ENCODE peak calls at places on chromosomes 16 and 17, in four cellular contexts. R, Q, J and W are unnamed samples. For H3K4me1, the result is how much of the 10 kb centered on the place peaks cover.

GRCh38 chr16:578870-579405 is 9.2 kb downstream of the PIGQ start:
- DNase-seq in R (peak), Q (peak), J (peak), W (no peak)

GRCh38 chr16:87448866-87449265 is 44.0 kb downstream of the ZCCHC14 start:
- DNase-seq in R (no peak), Q (no peak), J (no peak), W (no peak)

GRCh38 chr17:62809656-62810055 is 1.5 kb upstream of the MARCHF10 start:
- DNase-seq in R (no peak), Q (no peak), J (no peak), W (no peak)

GRCh38 chr16:23909792-23910418 is 74.1 kb downstream of the PRKCB start:
- DNase-seq in R (no peak), Q (no peak), J (no peak), W (no peak)

GRCh38 chr16:89360760-89361435 is 129.5 kb downstream of the ANKRD11 start:
- DNase-seq in R (peak), Q (no peak), J (peak), W (no peak)

GRCh38 chr16:67202426-67202825 is 3.5 kb downstream of the ELMO3 start:
- DNase-seq in R (no peak), Q (no peak), J (no peak), W (no peak)

GRCh38 chr16:28826141-28826540 is 3.3 kb downstream of the ATXN2L start:
- DNase-seq in R (no peak), Q (no peak), J (no peak), W (no peak)

GRCh38 chr16:86317617-86318021 is 192.7 kb upstream of the FOXF1 start:
- DNase-seq in R (no peak), Q (no peak), J (no peak), W (no peak)

GRCh38 chr17:27453466-27453865 is 2.8 kb upstream of the KSR1 start:
- DNase-seq in R (no peak), Q (no peak), J (no peak), W (no peak)

GRCh38 chr17:76076765-76077581 is 2.0 kb upstream of the ZACN start:
- DNase-seq in R (no peak), Q (no peak), J (peak), W (no peak)

GRCh38 chr16:48523415-48524204 is 86.4 kb downstream of the N4BP1 start:
- DNase-seq in R (no peak), Q (no peak), J (no peak), W (no peak)

GRCh38 chr17:35915153-35915969 is 15.2 kb downstream of the RDM1 start:
- DNase-seq in R (no peak), Q (no peak), J (no peak), W (no peak)

GRCh38 chr17:51397361-51398127 is 137.2 kb downstream of the UTP18 start:
- DNase-seq in R (no peak), Q (no peak), J (no peak), W (no peak)

GRCh38 chr17:17156511-17156910 is 49.6 kb downstream of the PLD6 start:
- DNase-seq in R (no peak), Q (no peak), J (no peak), W (no peak)

GRCh38 chr16:35409503-35409902 is 1950.1 kb downstream of the TP53TG3F start:
- DNase-seq in R (no peak), Q (no peak), J (no peak), W (no peak)

GRCh38 chr17:6675426-6675825 is 23.9 kb downstream of the C17orf100 start:
- DNase-seq in R (no peak), Q (no peak), J (no peak), W (no peak)

GRCh38 chr16:70162041-70162451 is 11.5 kb upstream of the CLEC18C start:
- DNase-seq in R (peak), Q (no peak), J (no peak), W (no peak)

GRCh38 chr16:60041671-60042070 is 1307.6 kb upstream of the GOT2 start:
- DNase-seq in R (no peak), Q (no peak), J (no peak), W (no peak)

GRCh38 chr16:55257971-55258613 is 65.9 kb upstream of the IRX6 start:
- DNase-seq in R (peak), Q (no peak), J (no peak), W (no peak)

GRCh38 chr16:24253192-24253591 is 2.9 kb upstream of the CACNG3 start:
- DNase-seq in R (peak), Q (no peak), J (peak), W (no peak)

GRCh38 chr16:68351991-68352431 is 41.2 kb downstream of the PRMT7 start:
- DNase-seq in R (peak), Q (no peak), J (no peak), W (no peak)

GRCh38 chr17:40615295-40615988 is 32.2 kb downstream of the SMARCE1 start:
- DNase-seq in R (peak), Q (no peak), J (peak), W (no peak)

GRCh38 chr16:11585460-11586374 is 1.0 kb downstream of the LITAF start:
- DNase-seq in R (no peak), Q (no peak), J (peak), W (no peak)

GRCh38 chr17:75783803-75784472 is 668 bp upstream of the UNK start:
- DNase-seq in R (no peak), Q (no peak), J (peak), W (peak)

GRCh38 chr16:50408001-50408400 is 39.2 kb upstream of the BRD7 start:
- DNase-seq in R (no peak), Q (no peak), J (no peak), W (no peak)

GRCh38 chr16:57959121-57959520 is 11.8 kb downstream of the CNGB1 start:
- DNase-seq in R (no peak), Q (no peak), J (no peak), W (no peak)

GRCh38 chr17:57080708-57081107 is 4.3 kb upstream of the AKAP1 start:
- DNase-seq in R (no peak), Q (no peak), J (no peak), W (no peak)

GRCh38 chr16:85583491-85584181 is 29.5 kb upstream of the GSE1 start:
- DNase-seq in R (no peak), Q (no peak), J (peak), W (no peak)

GRCh38 chr17:9465216-9465921 is 110.3 kb downstream of the STX8 start:
- DNase-seq in R (peak), Q (no peak), J (no peak), W (peak)

GRCh38 chr16:89581045-89581695 is 5.6 kb downstream of the CPNE7 start:
- DNase-seq in R (no peak), Q (no peak), J (no peak), W (no peak)

GRCh38 chr17:47844814-47845453 is 3.9 kb upstream of the SCRN2 start:
- DNase-seq in R (no peak), Q (no peak), J (no peak), W (no peak)

GRCh38 chr17:37643829-37644228 is 583 bp upstream of the DDX52 start:
- DNase-seq in R (peak), Q (no peak), J (no peak), W (no peak)

GRCh38 chr16:78520470-78520869 is 421.0 kb downstream of the WWOX start:
- DNase-seq in R (no peak), Q (no peak), J (no peak), W (no peak)

GRCh38 chr17:42879596-42879985 is 21.0 kb upstream of the G6PC1 start:
- DNase-seq in R (no peak), Q (no peak), J (no peak), W (no peak)

GRCh38 chr16:59459811-59460210 is 725.7 kb upstream of the GOT2 start:
- DNase-seq in R (no peak), Q (no peak), J (no peak), W (no peak)

GRCh38 chr16:76729525-76729924 is 452.3 kb downstream of the CNTNAP4 start:
- DNase-seq in R (no peak), Q (no peak), J (no peak), W (no peak)

GRCh38 chr17:32445075-32445427 is 741 bp downstream of the PSMD11 start:
- DNase-seq in R (peak), Q (peak), J (no peak), W (no peak)

GRCh38 chr16:79613009-79613408 is 12.5 kb upstream of the MAF start:
- DNase-seq in R (no peak), Q (no peak), J (no peak), W (no peak)

GRCh38 chr17:19762515-19762961 is 14.4 kb upstream of the ALDH3A1 start:
- DNase-seq in R (peak), Q (no peak), J (peak), W (peak)

GRCh38 chr17:81341347-81342061 is 46.4 kb upstream of the SLC38A10 start:
- DNase-seq in R (no peak), Q (no peak), J (no peak), W (no peak)

GRCh38 chr17:81340606-81341346 is 45.7 kb upstream of the SLC38A10 start:
- DNase-seq in R (no peak), Q (peak), J (no peak), W (no peak)

GRCh38 chr17:81338301-81339179 is 43.4 kb upstream of the SLC38A10 start:
- DNase-seq in R (no peak), Q (no peak), J (no peak), W (no peak)

GRCh38 chr17:81339180-81339501 is 44.0 kb upstream of the SLC38A10 start:
- DNase-seq in R (peak), Q (no peak), J (no peak), W (no peak)

GRCh38 chr17:81339502-81340296 is 44.6 kb upstream of the SLC38A10 start:
- DNase-seq in R (peak), Q (no peak), J (no peak), W (no peak)
- H3K27ac ChIP-seq in R (peak), Q (peak), J (no peak), W (peak)

DNA sequence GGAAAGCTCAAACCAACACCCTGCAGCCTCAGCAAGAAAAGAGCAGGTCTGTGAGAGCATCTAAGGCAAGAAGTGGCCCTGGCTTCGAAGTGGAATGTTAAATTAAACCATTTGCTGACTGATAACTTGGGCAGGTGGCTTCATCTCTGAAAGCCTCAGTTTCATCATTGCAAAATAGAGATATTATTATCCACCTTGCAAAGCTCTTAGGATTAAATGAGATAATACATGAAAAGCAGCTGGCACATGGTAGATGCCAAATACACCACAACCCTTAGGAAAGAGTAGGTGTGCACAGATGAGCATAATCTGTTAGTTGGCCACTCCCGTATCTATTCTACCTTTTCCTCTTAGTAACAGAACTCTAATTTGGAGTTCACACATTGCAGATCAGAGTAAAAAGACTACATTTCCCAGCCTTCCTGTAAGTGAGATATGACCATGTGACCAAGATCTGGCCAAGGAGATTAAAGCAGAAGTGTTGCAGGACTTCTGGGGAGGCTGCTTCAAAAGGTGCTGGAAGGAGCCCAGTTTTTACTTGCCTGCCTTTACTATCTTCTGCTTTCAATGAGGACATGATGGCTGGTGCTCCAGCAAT is 288.7 kb downstream of the SOX9 start:
- DNase-seq in R (no peak), Q (no peak), J (no peak), W (no peak)
- H3K4me1 ChIP-seq in R (under half), Q (under half), J (under half), W (under half)

GRCh38 chr17:68205251-68205807 is 42.5 kb upstream of the AMZ2 start:
- DNase-seq in R (peak), Q (peak), J (peak), W (peak)

GRCh38 chr17:68201425-68201785 is 46.4 kb upstream of the AMZ2 start:
- DNase-seq in R (no peak), Q (no peak), J (no peak), W (no peak)

GRCh38 chr17:68200689-68201424 is 47.0 kb upstream of the AMZ2 start:
- DNase-seq in R (peak), Q (no peak), J (peak), W (no peak)

GRCh38 chr17:68207651-68208253 is 40.1 kb upstream of the AMZ2 start:
- DNase-seq in R (no peak), Q (no peak), J (no peak), W (no peak)

DNA sequence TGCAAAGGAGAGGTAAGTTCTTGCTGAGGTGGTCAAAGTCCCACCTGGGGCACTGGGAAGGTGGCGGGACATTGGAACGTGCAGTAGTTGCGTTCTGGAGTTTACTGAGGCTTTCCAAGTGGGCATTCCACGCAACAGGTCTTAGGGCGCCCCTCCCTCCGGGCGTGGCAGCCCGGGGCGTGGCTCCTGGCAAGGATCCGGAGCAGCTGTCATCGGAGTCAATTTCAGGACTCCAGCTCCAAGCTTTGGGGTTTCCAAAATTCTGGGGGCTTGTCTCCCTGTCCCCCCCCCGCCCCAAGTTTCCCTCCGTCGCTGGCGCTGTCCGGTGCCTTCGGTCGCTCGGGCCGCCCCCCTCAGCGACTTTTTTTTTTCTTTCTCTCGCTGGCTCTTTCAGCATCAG is 43.1 kb upstream of the AMZ2 start:
- DNase-seq in R (no peak), Q (no peak), J (peak), W (no peak)
- H3K4me3 ChIP-seq in R (peak), Q (peak), J (peak), W (peak)

GRCh38 chr17:80246726-80247125 is 13.9 kb upstream of the RNF213 start:
- DNase-seq in R (no peak), Q (no peak), J (no peak), W (no peak)

GRCh38 chr17:80245566-80246265 is 14.9 kb upstream of the RNF213 start:
- DNase-seq in R (no peak), Q (no peak), J (no peak), W (no peak)

GRCh38 chr17:80244871-80245509 is 15.7 kb upstream of the RNF213 start:
- DNase-seq in R (no peak), Q (no peak), J (no peak), W (no peak)

GRCh38 chr17:80247561-80247960 is 13.1 kb upstream of the RNF213 start:
- DNase-seq in R (no peak), Q (no peak), J (no peak), W (no peak)

GRCh38 chr17:80246266-80246681 is 14.4 kb upstream of the RNF213 start:
- DNase-seq in R (no peak), Q (no peak), J (no peak), W (no peak)
- H3K27ac ChIP-seq in R (no peak), Q (no peak), J (no peak), W (no peak)

GRCh38 chr16:82657786-82658185 is 31.0 kb downstream of the CDH13 start:
- DNase-seq in R (no peak), Q (no peak), J (no peak), W (no peak)
- H3K4me1 ChIP-seq in R (under half), Q (half or more), J (under half), W (under half)

DNA sequence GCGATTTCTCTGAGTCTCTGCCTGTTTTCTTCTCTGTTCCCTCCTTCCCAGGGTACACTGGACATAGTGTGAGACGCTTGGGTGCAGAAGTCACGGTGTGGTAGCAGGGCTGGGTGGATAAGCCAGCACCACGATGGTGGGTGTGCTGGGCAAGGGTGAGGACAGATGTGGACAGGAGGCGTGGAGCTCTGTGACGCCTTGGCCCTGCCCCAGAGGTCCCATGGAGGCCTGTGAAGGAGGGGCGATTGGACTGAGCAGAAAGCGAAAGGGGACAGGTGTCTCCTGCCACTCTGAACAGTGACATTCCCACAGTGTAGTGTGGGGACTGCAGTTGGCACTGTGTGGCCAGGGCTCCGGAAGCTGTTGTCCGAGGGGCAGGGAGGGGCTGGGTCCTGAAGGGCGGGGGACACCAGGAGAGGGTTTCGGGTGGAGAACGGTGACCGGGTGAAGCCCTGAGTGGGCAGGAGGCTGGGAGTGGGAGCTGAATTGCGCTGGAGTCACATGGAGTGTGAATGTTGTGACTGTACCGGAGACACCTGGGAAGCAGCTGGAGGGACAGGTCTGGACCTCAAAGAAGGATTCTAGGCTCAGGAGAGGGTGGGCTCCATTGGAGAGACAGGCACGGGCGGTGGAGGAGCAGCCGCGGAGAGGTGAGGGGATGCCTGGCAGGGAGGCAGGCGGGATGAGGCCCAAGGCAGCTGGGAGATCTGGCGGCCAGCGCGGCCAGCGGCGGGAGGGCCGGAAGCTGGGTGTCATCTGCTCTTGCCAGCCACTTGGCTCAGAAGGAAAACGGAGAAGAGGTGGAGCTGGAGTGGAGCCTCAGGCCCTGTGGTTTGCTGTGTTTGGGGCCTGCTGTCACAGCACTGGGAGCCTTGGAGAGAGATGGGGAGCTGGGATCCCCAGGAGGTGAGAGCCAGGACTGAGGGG is 7.5 kb downstream of the TBC1D24 start:
- DNase-seq in R (no peak), Q (peak), J (peak), W (no peak)
- H3K4me3 ChIP-seq in R (no peak), Q (peak), J (no peak), W (no peak)

DNA sequence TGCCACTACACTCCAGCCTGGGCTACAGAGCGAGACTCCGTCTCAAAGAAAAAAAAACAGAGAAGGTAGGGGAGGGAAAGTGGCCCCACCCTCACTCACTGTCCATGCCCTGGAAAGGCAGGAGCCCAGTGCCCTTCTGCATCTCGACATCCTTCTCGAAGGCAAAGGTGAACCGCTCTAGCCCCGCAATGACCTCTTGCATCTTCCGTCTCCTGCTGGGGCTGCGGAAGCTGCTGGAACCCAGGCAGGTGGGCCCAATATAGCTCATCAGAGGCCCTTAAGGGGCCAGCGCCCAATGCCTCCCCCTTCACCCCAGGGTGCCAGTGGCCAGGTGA is at the start of gene CPSF4L:
- DNase-seq in R (no peak), Q (no peak), J (no peak), W (no peak)
- H3K27ac ChIP-seq in R (peak), Q (no peak), J (no peak), W (no peak)

GRCh38 chr17:73018599-73018998 is 73.9 kb downstream of the SLC39A11 start:
- DNase-seq in R (no peak), Q (no peak), J (no peak), W (no peak)

GRCh38 chr17:73023759-73024158 is 68.7 kb downstream of the SLC39A11 start:
- DNase-seq in R (no peak), Q (no peak), J (no peak), W (no peak)

GRCh38 chr17:73025041-73025440 is 67.4 kb downstream of the SLC39A11 start:
- DNase-seq in R (no peak), Q (no peak), J (no peak), W (no peak)

GRCh38 chr17:73020110-73020509 is 72.4 kb downstream of the SLC39A11 start:
- DNase-seq in R (no peak), Q (no peak), J (no peak), W (no peak)

GRCh38 chr17:73021771-73022170 is 70.7 kb downstream of the SLC39A11 start:
- DNase-seq in R (no peak), Q (no peak), J (no peak), W (no peak)
- H3K4me1 ChIP-seq in R (under half), Q (under half), J (under half), W (under half)

GRCh38 chr16:22297114-22297870 is at the start of gene POLR3E:
- DNase-seq in R (peak), Q (peak), J (peak), W (peak)
- H3K4me3 ChIP-seq in R (peak), Q (peak), J (peak), W (peak)